ENCODE peak calls at places on chromosomes 6 and 20, in five cellular contexts. C is CD4-positive, CD25-positive, alpha-beta regulatory T cell; E is cardiac muscle cell; Z is SW480; Y is EH. S is an unnamed sample.

GRCh38 chr6:473356-473755 is 81.8 kb downstream of the IRF4 start:
- DNase-seq in E (no peak), C (no peak), Z (no peak), Y (no peak), S (no peak)

GRCh38 chr6:110528930-110529325 is 52.5 kb upstream of the SLC22A16 start:
- DNase-seq in Y (no peak), Z (no peak), C (no peak), E (no peak), S (no peak)

GRCh38 chr6:168418631-168419250 is 22.2 kb upstream of the SMOC2 start:
- DNase-seq in E (no peak), Y (no peak), C (no peak), Z (no peak), S (no peak)

GRCh38 chr20:20665933-20666332 is 46.5 kb downstream of the RALGAPA2 start:
- DNase-seq in E (no peak), Z (no peak), C (no peak), Y (no peak), S (no peak)

GRCh38 chr20:531608-532007 is 12.0 kb downstream of the CSNK2A1 start:
- DNase-seq in E (no peak), C (no peak), Z (no peak), Y (no peak), S (no peak)

GRCh38 chr6:163554663-163555062 is 140.1 kb downstream of the QKI start:
- DNase-seq in Y (peak; percentile 63), Z (no peak), C (peak; percentile 22), E (peak; percentile 60), S (no peak)

GRCh38 chr20:9532069-9532809 is 17.8 kb downstream of the LAMP5 start:
- DNase-seq in E (no peak), C (no peak), Z (no peak), Y (peak; percentile 38), S (no peak)

GRCh38 chr20:31760457-31761240 is 21.6 kb downstream of the TPX2 start:
- DNase-seq in C (no peak), E (peak; percentile 64), Z (no peak), Y (peak; percentile 78), S (no peak)

GRCh38 chr6:35856250-35856649 is 51.1 kb downstream of the LHFPL5 start:
- DNase-seq in Y (no peak), E (no peak), C (no peak), Z (no peak), S (no peak)

GRCh38 chr20:22958390-22958789 is 76.7 kb upstream of the SSTR4 start:
- DNase-seq in E (no peak), Y (no peak), C (no peak), Z (no peak), S (no peak)

GRCh38 chr6:130624046-130624445 is 203.2 kb upstream of the SMLR1 start:
- DNase-seq in Z (no peak), E (no peak), C (no peak), Y (peak; percentile 11), S (no peak)

GRCh38 chr6:50818673-50819072 is at the start of gene TFAP2B:
- DNase-seq in E (no peak), C (no peak), Y (no peak), Z (no peak), S (no peak)

GRCh38 chr6:121847806-121848522 is 412.5 kb downstream of the GJA1 start:
- DNase-seq in Z (no peak), E (no peak), Y (no peak), C (no peak), S (no peak)

S was measured in type B pancreatic cell.